ENCODE peak calls at places on chromosomes 2 and 18, in ten cellular contexts. Z is sigmoid colon, T is uterus, S is testis, Q is GM23248, I is aorta, U is Peyer's patch, V is left ventricle myocardium inferior, J is dorsolateral prefrontal cortex, B is foreskin keratinocyte. D is an unnamed sample.

GRCh38 chr2:193409951-193410350 is 1215.2 kb upstream of the TMEFF2 start:
- DNase-seq in Z (no peak), T (no peak), S (no peak), Q (peak; percentile 0), I (no peak), U (no peak), V (no peak), J (no peak), B (no peak), D (no peak)

GRCh38 chr2:47058061-47058931 is 96.8 kb downstream of the STPG4 start:
- DNase-seq in Z (peak; percentile 92), T (peak; percentile 84), S (peak; percentile 70), Q (peak; percentile 85), I (peak; percentile 75), U (no peak), V (peak; percentile 45), J (no peak), B (no peak), D (no peak)

GRCh38 chr2:95333888-95334338 is 36.8 kb downstream of the KCNIP3 start:
- DNase-seq in Z (peak; percentile 97), T (peak; percentile 84), S (peak; percentile 34), Q (peak; percentile 98), I (peak; percentile 81), U (no peak), V (peak; percentile 10), J (no peak), B (peak; percentile 99), D (peak; percentile 97)

GRCh38 chr2:190880374-190881073 is at the start of gene GLS:
- DNase-seq in Z (peak; percentile 99), T (peak; percentile 97), S (peak; percentile 98), Q (peak; percentile 98), I (peak; percentile 98), U (peak; percentile 98), V (peak; percentile 97), J (peak; percentile 98), B (peak; percentile 88), D (peak; percentile 97)

GRCh38 chr2:190417045-190417842 is 9.1 kb downstream of the MFSD6 start:
- DNase-seq in Z (no peak), T (no peak), S (no peak), Q (no peak), I (no peak), U (no peak), V (no peak), J (no peak), B (no peak), D (no peak)

GRCh38 chr2:113230531-113230930 is 48.2 kb downstream of the PAX8 start:
- DNase-seq in Z (no peak), T (no peak), S (no peak), Q (no peak), I (no peak), U (no peak), V (no peak), J (no peak), B (no peak), D (no peak)

GRCh38 chr2:210913461-210913860 is 357.1 kb downstream of the CPS1 start:
- DNase-seq in Z (no peak), T (no peak), S (no peak), Q (no peak), I (no peak), U (no peak), V (no peak), J (no peak), B (no peak), D (no peak)

GRCh38 chr2:219017166-219017931 is 24.0 kb downstream of the CFAP65 start:
- DNase-seq in Z (peak; percentile 51), T (no peak), S (no peak), Q (no peak), I (peak; percentile 82), U (peak; percentile 30), V (no peak), J (no peak), B (no peak), D (no peak)

GRCh38 chr18:77702686-77703085 is 453.0 kb downstream of the GALR1 start:
- DNase-seq in Z (no peak), T (no peak), S (no peak), Q (no peak), I (no peak), U (no peak), V (no peak), J (no peak), B (no peak), D (peak; percentile 6)

GRCh38 chr2:71263386-71263785 is 36.5 kb upstream of the PAIP2B start:
- DNase-seq in Z (no peak), T (no peak), S (no peak), Q (no peak), I (no peak), U (no peak), V (no peak), J (no peak), B (no peak), D (no peak)

GRCh38 chr2:204036706-204037105 is 100.1 kb downstream of the ICOS start:
- DNase-seq in Z (no peak), T (no peak), S (no peak), Q (no peak), I (no peak), U (no peak), V (no peak), J (no peak), B (no peak), D (no peak)

GRCh38 chr2:5938566-5938896 is 246.3 kb downstream of the SOX11 start:
- DNase-seq in Z (no peak), T (no peak), S (no peak), Q (no peak), I (no peak), U (no peak), V (no peak), J (no peak), B (no peak), D (peak; percentile 12)

GRCh38 chr2:47089083-47089464 is 66.0 kb downstream of the STPG4 start:
- DNase-seq in Z (no peak), T (no peak), S (no peak), Q (peak; percentile 64), I (no peak), U (no peak), V (no peak), J (no peak), B (peak; percentile 32), D (no peak)

GRCh38 chr2:30165050-30165520 is 18.3 kb downstream of the YPEL5 start:
- DNase-seq in Z (no peak), T (peak; percentile 58), S (peak; percentile 72), Q (peak; percentile 95), I (no peak), U (no peak), V (no peak), J (no peak), B (peak; percentile 59), D (peak; percentile 46)

GRCh38 chr2:7666561-7667259 is 749.5 kb downstream of the RNF144A start:
- DNase-seq in Z (no peak), T (no peak), S (no peak), Q (no peak), I (no peak), U (no peak), V (no peak), J (no peak), B (no peak), D (no peak)

GRCh38 chr2:238638100-238638981 is 209.5 kb upstream of the TWIST2 start:
- DNase-seq in Z (no peak), T (no peak), S (no peak), Q (no peak), I (no peak), U (no peak), V (no peak), J (no peak), B (no peak), D (no peak)

DNA sequence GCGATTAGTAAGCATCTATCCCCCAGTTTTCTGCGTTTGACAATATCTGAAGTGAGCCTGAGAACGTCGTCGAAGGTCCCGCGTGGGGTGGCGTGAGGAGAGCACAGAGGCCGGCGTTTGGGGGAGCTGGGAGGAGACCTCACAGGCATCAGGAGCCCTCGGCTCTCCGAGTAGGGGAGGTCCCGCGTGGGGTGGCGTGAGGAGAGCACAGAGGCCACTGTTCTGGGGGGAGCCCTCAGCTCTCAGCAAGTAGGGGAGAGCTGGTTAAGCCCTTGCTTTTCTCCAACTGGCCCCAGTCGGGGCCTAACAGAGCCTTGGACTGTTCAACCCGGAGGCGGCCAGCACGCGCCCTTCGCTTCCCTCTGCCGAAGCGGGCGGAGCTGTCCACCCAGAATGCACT is 134.3 kb downstream of the NFATC1 start:
- DNase-seq in Z (peak; percentile 49), T (peak; percentile 11), S (no peak), Q (no peak), I (peak; percentile 73), U (peak; percentile 25), V (no peak), J (peak; percentile 38), B (no peak), D (no peak)
- H3K27me3 ChIP-seq in Z (no peaks in the 10 kb centered on the region), T (no peaks in the 10 kb centered on the region), S (no peaks in the 10 kb centered on the region), Q (peaks cover 8% of the 10 kb centered on the region), I (no peaks in the 10 kb centered on the region), U (no peaks in the 10 kb centered on the region), V (peaks cover 19% of the 10 kb centered on the region), J (peaks cover 9% of the 10 kb centered on the region), B (peaks cover 4% of the 10 kb centered on the region), D (no peaks in the 10 kb centered on the region)

GRCh38 chr2:65438137-65438899 is 5.9 kb upstream of the SPRED2 start:
- DNase-seq in Z (no peak), T (no peak), S (no peak), Q (no peak), I (no peak), U (no peak), V (no peak), J (no peak), B (no peak), D (no peak)
- H3K27me3 ChIP-seq in Z (no peaks in the 10 kb centered on the region), T (no peaks in the 10 kb centered on the region), S (no peaks in the 10 kb centered on the region), Q (no peaks in the 10 kb centered on the region), I (no peaks in the 10 kb centered on the region), U (no peaks in the 10 kb centered on the region), V (no peaks in the 10 kb centered on the region), J (no peaks in the 10 kb centered on the region), B (no peaks in the 10 kb centered on the region), D (no peaks in the 10 kb centered on the region)

GRCh38 chr2:176094307-176094706 is 1.8 kb downstream of the HOXD13 start:
- DNase-seq in Z (no peak), T (no peak), S (no peak), Q (no peak), I (no peak), U (no peak), V (no peak), J (no peak), B (no peak), D (no peak)
- H3K27me3 ChIP-seq in Z (peaks cover 26% of the 10 kb centered on the region), T (peaks cover 93% of the 10 kb centered on the region), S (peaks cover 11% of the 10 kb centered on the region), Q (peaks cover 13% of the 10 kb centered on the region), I (no peaks in the 10 kb centered on the region), U (peaks cover 92% of the 10 kb centered on the region), V (peaks cover 100% of the 10 kb centered on the region), J (peaks cover 100% of the 10 kb centered on the region), B (peaks cover 100% of the 10 kb centered on the region), D (peaks cover 18% of the 10 kb centered on the region)

DNA sequence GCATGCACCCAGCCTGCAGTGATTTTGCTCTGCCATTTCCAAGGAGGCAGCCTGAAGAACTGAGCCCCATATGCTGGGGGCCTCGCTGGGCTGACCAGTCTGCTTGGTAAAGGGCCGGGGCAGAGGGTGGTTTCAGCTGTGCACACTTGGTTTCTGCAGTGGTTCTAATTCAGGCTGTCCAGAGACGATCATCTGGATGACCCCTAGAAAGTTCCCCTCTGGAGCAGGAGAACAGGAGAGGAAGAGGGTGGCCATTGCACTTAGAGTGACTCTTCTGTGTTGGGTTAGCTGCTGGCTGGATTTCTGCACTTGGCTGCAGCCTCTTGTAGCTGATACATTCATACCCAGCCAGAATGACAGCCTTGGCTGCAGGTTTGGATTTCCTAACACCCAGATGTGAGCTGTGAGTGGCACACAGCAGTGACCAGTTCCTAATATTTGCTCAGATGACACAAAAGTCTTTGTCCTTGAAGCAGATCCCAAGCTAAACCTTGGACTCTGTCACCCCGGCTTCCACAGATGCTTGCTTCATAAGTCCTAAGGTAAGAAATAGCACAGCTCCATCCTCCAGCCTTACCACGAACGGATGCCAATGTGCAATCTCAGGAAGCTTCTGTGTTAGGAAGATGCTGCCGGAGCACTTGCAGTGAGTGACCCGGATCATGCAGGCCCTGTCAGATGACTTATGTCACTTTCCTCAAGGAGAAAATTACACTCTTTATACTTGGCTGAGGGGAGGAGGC is 105.6 kb downstream of the HNRNPLL start:
- DNase-seq in Z (no peak), T (no peak), S (no peak), Q (peak; percentile 14), I (no peak), U (no peak), V (peak; percentile 43), J (no peak), B (no peak), D (no peak)
- H3K27me3 ChIP-seq in Z (no peaks in the 10 kb centered on the region), T (no peaks in the 10 kb centered on the region), S (no peaks in the 10 kb centered on the region), Q (peaks cover 29% of the 10 kb centered on the region), I (no peaks in the 10 kb centered on the region), U (no peaks in the 10 kb centered on the region), V (no peaks in the 10 kb centered on the region), J (no peaks in the 10 kb centered on the region), B (peaks cover 3% of the 10 kb centered on the region), D (no peaks in the 10 kb centered on the region)

D was measured in prostate gland.